ENCODE peak calls at places on chromosomes 2 and 18, in ten cellular contexts. S is left ventricle myocardium inferior; D is IMR-90; C is CD8-positive, alpha-beta T cell; Y is HCT116; V is uterus; P is colonic mucosa; Q is mammary epithelial cell; X is adrenal gland; K is PC-3. G is an unnamed sample. For H3K27me3, the result is how much of the 10 kb centered on the place peaks cover.

GRCh38 chr18:62450546-62451395 is 72.1 kb upstream of the ZCCHC2 start:
- DNase-seq in X (peak), S (peak), C (no peak), Q (peak), Y (peak), P (no peak), V (peak), K (peak), D (peak), G (peak)

GRCh38 chr2:176139621-176140020 is 10.1 kb downstream of the HOXD8 start:
- DNase-seq in Q (no peak), Y (no peak), X (peak), C (no peak), V (peak), S (no peak), K (no peak), P (no peak), D (no peak), G (no peak)

GRCh38 chr2:10764101-10764785 is 42.8 kb downstream of the ATP6V1C2 start:
- DNase-seq in X (no peak), P (no peak), Y (no peak), S (no peak), D (no peak), V (no peak), Q (no peak), C (no peak), K (no peak), G (no peak)

GRCh38 chr2:168529054-168529833 is 73.2 kb downstream of the CERS6 start:
- DNase-seq in Y (no peak), S (no peak), D (no peak), Q (no peak), X (no peak), C (no peak), P (no peak), V (no peak), K (peak), G (no peak)

GRCh38 chr2:74414475-74414874 is 6.9 kb downstream of the C2orf81 start:
- DNase-seq in X (no peak), C (no peak), V (peak), Q (no peak), P (no peak), S (no peak), D (no peak), K (no peak), Y (no peak), G (no peak)

GRCh38 chr2:205705511-205706397 is 23.5 kb downstream of the NRP2 start:
- DNase-seq in Q (no peak), X (no peak), K (no peak), Y (no peak), S (no peak), P (no peak), D (no peak), V (no peak), C (no peak), G (no peak)

GRCh38 chr2:150909613-150910012 is 352.1 kb downstream of the RBM43 start:
- DNase-seq in C (no peak), D (no peak), V (no peak), X (no peak), P (no peak), K (peak), Q (no peak), S (no peak), Y (no peak), G (no peak)

GRCh38 chr2:205405194-205405593 is 277.1 kb upstream of the NRP2 start:
- DNase-seq in Y (no peak), S (no peak), Q (peak), X (no peak), P (no peak), K (peak), D (peak), C (no peak), V (no peak), G (peak)

GRCh38 chr2:48901015-48901343 is 145.5 kb upstream of the LHCGR start:
- DNase-seq in D (no peak), Y (no peak), S (no peak), V (no peak), X (no peak), P (no peak), C (no peak), Q (no peak), K (no peak), G (no peak)

GRCh38 chr2:46150445-46150970 is 146.7 kb upstream of the EPAS1 start:
- DNase-seq in P (no peak), D (no peak), V (no peak), X (no peak), C (no peak), K (no peak), Y (no peak), S (no peak), Q (no peak), G (no peak)

GRCh38 chr2:134574610-134575332 is 144.0 kb downstream of the TMEM163 start:
- DNase-seq in Q (no peak), X (peak), Y (no peak), K (no peak), V (no peak), D (no peak), S (no peak), P (no peak), C (no peak), G (no peak)

GRCh38 chr18:55997156-55997561 is 409.2 kb upstream of the TCF4 start:
- DNase-seq in P (no peak), Y (no peak), K (no peak), V (no peak), X (no peak), D (no peak), C (no peak), Q (peak), S (no peak), G (no peak)

GRCh38 chr2:47070920-47071824 is 83.9 kb downstream of the STPG4 start:
- DNase-seq in Y (no peak), K (peak), C (peak), V (peak), Q (peak), S (peak), D (peak), P (peak), X (peak), G (peak)

GRCh38 chr2:235669269-235669831 is 175.5 kb downstream of the AGAP1 start:
- DNase-seq in Y (peak), V (peak), P (peak), S (peak), D (peak), X (no peak), K (peak), C (peak), Q (peak), G (peak)

GRCh38 chr18:49971462-49971861 is 158.1 kb upstream of the ACAA2 start:
- DNase-seq in D (no peak), P (no peak), C (no peak), Q (no peak), X (no peak), K (no peak), S (no peak), V (no peak), Y (no peak), G (no peak)

GRCh38 chr2:15942711-15943345 is 2.5 kb downstream of the MYCN start:
- DNase-seq in D (no peak), C (no peak), S (no peak), K (no peak), Y (no peak), X (no peak), Q (no peak), V (no peak), P (no peak), G (no peak)

GRCh38 chr2:230794472-230794871 is 70.3 kb upstream of the ITM2C start:
- DNase-seq in D (peak), P (no peak), X (no peak), Y (no peak), C (peak), S (no peak), V (no peak), Q (peak), K (peak), G (peak)

GRCh38 chr2:43169987-43170732 is 56.2 kb downstream of the ZFP36L2 start:
- DNase-seq in Y (no peak), K (no peak), P (peak), X (no peak), D (no peak), Q (no peak), S (no peak), V (no peak), C (peak), G (no peak)

GRCh38 chr2:3432693-3433338 is 53.3 kb downstream of the TRAPPC12 start:
- DNase-seq in S (no peak), D (no peak), P (no peak), Q (no peak), V (no peak), K (no peak), Y (no peak), C (no peak), X (no peak), G (no peak)

GRCh38 chr2:17589406-17590035 is 49.0 kb downstream of the VSNL1 start:
- DNase-seq in S (no peak), P (no peak), V (no peak), Y (no peak), K (peak), Q (peak), D (no peak), C (no peak), X (no peak), G (no peak)

GRCh38 chr2:85255456-85255812 is 72.4 kb downstream of the TGOLN2 start:
- DNase-seq in P (no peak), S (no peak), Q (no peak), V (no peak), X (no peak), Y (no peak), C (no peak), D (no peak), K (no peak), G (no peak)

GRCh38 chr2:48601349-48601748 is 16.3 kb upstream of the GTF2A1L start:
- DNase-seq in Y (peak), Q (peak), X (peak), P (peak), D (peak), K (peak), C (no peak), V (no peak), S (no peak), G (peak)

GRCh38 chr18:59864446-59864764 is 35.4 kb upstream of the PMAIP1 start:
- DNase-seq in C (no peak), Q (peak), V (no peak), K (no peak), S (no peak), D (no peak), Y (no peak), P (no peak), X (no peak), G (no peak)

GRCh38 chr2:19541884-19542283 is 183.5 kb upstream of the OSR1 start:
- DNase-seq in D (no peak), S (no peak), P (no peak), K (peak), V (no peak), Q (peak), C (no peak), X (no peak), Y (no peak), G (no peak)

GRCh38 chr2:9753276-9753600 is 90.0 kb upstream of the TAF1B start:
- DNase-seq in D (peak), V (no peak), K (peak), P (peak), C (peak), X (peak), S (peak), Y (peak), Q (peak), G (peak)

GRCh38 chr2:109020217-109020637 is 31.2 kb upstream of the EDAR start:
- DNase-seq in S (no peak), V (no peak), D (peak), Y (no peak), Q (no peak), C (no peak), P (no peak), K (no peak), X (no peak), G (no peak)

GRCh38 chr2:134372611-134373131 is 118.8 kb downstream of the MGAT5 start:
- DNase-seq in K (peak), V (peak), X (no peak), D (peak), S (peak), C (no peak), Y (no peak), P (no peak), Q (peak), G (peak)

GRCh38 chr2:228417966-228418365 is 236.5 kb upstream of the SPHKAP start:
- DNase-seq in Q (peak), K (no peak), S (no peak), Y (no peak), V (no peak), P (no peak), C (no peak), X (no peak), D (no peak), G (no peak)

GRCh38 chr2:109555346-109555900 is 58.3 kb downstream of the SEPTIN10 start:
- DNase-seq in C (no peak), P (no peak), K (peak), S (no peak), Q (no peak), Y (no peak), V (no peak), D (no peak), X (no peak), G (no peak)

DNA sequence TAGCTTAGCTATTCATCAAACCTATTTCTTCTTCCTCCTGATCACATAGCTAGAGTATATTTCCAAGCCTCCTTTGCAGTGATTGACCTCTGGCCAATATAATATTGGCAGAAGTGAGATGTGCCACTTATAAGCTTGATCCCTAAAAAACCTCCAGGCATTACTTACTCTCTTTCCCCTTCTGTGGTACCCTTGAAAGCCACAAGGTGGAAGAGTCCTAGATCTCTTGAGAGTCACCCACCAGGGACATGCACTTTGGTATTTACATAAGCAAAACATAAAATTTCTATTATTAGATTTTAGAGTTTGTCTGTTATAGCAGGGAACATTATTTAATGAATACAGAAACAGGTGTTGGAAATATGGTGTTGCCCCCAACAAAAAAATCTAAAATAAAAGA is 112.0 kb downstream of the EXOC6B start:
- DNase-seq in Y (no peak), P (no peak), D (no peak), S (no peak), X (no peak), V (no peak), C (no peak), Q (no peak), K (peak), G (no peak)
- TF ChIP-seq CTCF in Y (peak), P (no peak), D (no peak), S (peak), X (no peak), V (no peak), C (no peak), Q (no peak), K (peak), G (peak)

DNA sequence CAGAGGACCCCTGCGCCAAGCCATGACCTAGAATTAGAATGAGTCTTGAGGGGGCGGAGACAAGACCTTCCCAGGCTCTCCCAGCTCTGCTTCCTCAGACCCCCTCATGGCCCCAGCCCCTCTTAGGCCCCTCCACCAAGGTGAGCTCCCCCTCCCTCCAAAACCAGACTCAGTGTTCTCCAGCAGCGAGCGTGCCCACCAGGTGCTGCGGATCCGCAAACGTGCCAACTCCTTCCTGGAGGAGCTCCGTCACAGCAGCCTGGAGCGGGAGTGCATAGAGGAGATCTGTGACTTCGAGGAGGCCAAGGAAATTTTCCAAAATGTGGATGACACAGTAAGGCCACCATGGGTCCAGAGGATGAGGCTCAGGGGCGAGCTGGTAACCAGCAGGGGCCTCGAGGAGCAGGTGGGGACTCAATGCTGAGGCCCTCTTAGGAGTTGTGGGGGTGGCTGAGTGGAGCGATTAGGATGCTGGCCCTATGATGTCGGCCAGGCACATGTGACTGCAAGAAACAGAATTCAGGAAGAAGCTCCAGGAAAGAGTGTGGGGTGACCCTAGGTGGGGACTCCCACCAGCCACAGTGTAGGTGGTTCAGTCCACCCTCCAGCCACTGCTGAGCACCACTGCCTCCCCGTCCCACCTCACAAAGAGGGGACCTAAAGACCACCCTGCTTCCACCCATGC is 3.0 kb downstream of the PROC start:
- DNase-seq in D (no peak), S (no peak), P (no peak), Y (no peak), Q (no peak), X (peak), K (no peak), V (no peak), C (no peak), G (no peak)
- H3K27me3 ChIP-seq in D (under half), S (half or more), P (under half), Y (under half), Q (under half), X (under half), K (under half), V (under half), C (under half), G (under half)

DNA sequence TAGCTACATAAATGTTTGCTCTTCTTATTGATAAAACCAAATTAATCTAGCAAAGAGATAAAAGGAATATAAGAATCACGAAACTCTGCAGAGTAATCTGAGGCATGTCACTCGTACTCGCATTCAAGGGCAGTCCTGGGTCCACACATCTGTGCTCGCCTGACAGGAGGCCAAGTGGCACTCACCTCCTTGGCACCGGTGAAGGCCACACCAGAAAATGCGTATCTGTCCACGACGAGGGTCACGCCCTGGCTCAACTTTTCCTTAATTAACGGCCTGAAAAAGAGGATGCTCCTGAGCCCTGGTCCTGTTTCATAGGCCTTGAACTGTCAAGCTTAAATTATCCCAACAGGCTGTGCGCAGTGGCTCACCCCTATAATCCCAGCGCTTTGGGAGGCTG is 6.6 kb downstream of the DTYMK start:
- DNase-seq in Q (no peak), Y (no peak), S (no peak), P (no peak), C (no peak), X (peak), V (no peak), K (no peak), D (no peak), G (no peak)
- TF ChIP-seq CTCF in Q (no peak), Y (no peak), S (no peak), P (no peak), C (no peak), X (no peak), V (no peak), K (no peak), D (no peak), G (no peak)

GRCh38 chr2:120434909-120435308 is 89.0 kb downstream of the INHBB start:
- DNase-seq in V (no peak), P (peak), S (no peak), D (no peak), Y (no peak), K (no peak), C (no peak), X (no peak), Q (no peak), G (no peak)
- H3K27me3 ChIP-seq in V (under half), P (under half), S (half or more), D (half or more), Y (under half), K (under half), C (under half), X (under half), Q (under half), G (under half)

GRCh38 chr2:238566001-238566645 is 139.4 kb downstream of the ASB1 start:
- DNase-seq in Q (no peak), V (no peak), K (no peak), D (no peak), X (no peak), C (no peak), S (no peak), P (no peak), Y (no peak), G (no peak)

GRCh38 chr2:238567067-238567855 is 140.5 kb downstream of the ASB1 start:
- DNase-seq in X (no peak), P (peak), S (no peak), D (no peak), V (no peak), C (no peak), Q (no peak), Y (no peak), K (peak), G (no peak)

GRCh38 chr2:238568455-238569414 is 142.0 kb downstream of the ASB1 start:
- DNase-seq in P (no peak), Y (no peak), K (no peak), X (no peak), D (no peak), Q (no peak), C (no peak), S (no peak), V (no peak), G (no peak)

GRCh38 chr2:238569415-238570195 is 142.9 kb downstream of the ASB1 start:
- DNase-seq in V (no peak), P (no peak), X (no peak), K (no peak), C (no peak), Y (no peak), Q (no peak), D (no peak), S (no peak), G (no peak)

DNA sequence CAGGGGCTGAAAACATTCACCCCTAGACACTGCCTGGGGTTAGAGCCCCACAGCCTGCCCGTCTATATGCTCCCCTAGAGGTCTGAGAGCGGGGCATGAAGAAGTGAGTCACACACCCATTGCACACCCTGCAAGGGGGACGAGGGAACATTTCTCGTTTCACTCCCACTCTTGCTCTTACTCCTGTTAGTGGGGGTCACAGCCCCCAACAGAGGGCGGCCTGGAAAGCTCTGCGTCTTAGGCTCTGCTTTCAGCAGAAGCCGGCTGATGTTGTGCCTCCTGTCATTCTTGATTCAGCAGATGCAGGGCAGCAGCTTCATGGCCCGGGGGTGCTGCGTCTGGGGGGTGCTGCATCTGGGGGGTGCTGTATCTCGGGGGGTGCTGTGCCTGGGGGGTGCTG is 141.3 kb downstream of the ASB1 start:
- DNase-seq in P (no peak), K (no peak), S (no peak), V (no peak), C (no peak), Q (no peak), D (no peak), X (no peak), Y (no peak), G (no peak)
- TF ChIP-seq CTCF in P (no peak), K (no peak), S (no peak), V (no peak), C (no peak), Q (no peak), D (no peak), X (no peak), Y (no peak), G (no peak)

DNA sequence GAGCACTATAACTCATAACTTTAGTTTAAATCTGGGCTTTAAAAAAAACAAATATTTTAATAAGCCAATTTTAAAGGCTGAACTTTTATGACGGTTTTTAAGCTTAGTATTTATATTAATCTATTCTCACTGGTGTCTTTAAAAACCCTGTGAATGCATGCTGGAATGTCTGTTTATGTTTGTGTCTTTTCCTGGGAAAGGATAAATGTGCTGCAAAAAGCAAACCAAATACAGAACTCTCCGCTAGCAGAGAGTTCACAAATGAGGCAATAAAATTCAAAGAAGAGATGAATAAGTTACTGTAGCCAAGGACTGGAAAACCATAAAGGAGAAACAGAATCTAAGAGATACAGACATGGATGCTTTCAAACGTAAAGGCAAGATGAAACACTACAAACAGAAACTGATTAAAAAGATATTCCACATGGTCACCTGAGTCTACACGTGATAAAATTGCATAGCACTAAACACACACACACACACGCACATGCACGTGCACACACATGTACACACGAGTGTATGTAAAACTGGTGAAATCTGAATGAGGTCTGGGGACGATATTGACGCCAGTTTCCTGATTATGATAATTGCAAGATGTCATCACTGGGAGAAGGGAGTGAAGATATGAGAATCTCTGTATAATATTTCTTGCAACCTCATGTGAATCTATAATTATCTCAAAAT is 4.4 kb downstream of the TWIST2 start:
- DNase-seq in C (no peak), X (no peak), S (no peak), V (no peak), Q (no peak), K (no peak), Y (no peak), P (no peak), D (peak), G (no peak)
- H3K27me3 ChIP-seq in C (under half), X (under half), S (half or more), V (under half), Q (under half), K (under half), Y (under half), P (under half), D (under half), G (under half)

GRCh38 chr2:174908284-174908683 is 96.9 kb downstream of the CHN1 start:
- DNase-seq in S (no peak), Y (no peak), D (no peak), V (no peak), P (no peak), C (no peak), X (no peak), Q (no peak), K (no peak), G (no peak)
- TF ChIP-seq CTCF in S (no peak), Y (no peak), D (no peak), V (no peak), P (no peak), C (no peak), X (no peak), Q (no peak), K (no peak), G (no peak)